ENCODE peak calls at places on chromosomes 6 and 20, in five cellular contexts. T is sigmoid colon, L is vagina, R is right lobe of liver, W is testis. K is an unnamed sample. For H3K4me1, the result is how much of the 10 kb centered on the place peaks cover.

GRCh38 chr6:90256698-90257485 is 39.8 kb downstream of the BACH2 start:
- DNase-seq in W (no peak), T (no peak), L (no peak), R (no peak), K (no peak)

GRCh38 chr6:22010102-22010501 is 286.7 kb downstream of the PRL start:
- DNase-seq in L (no peak), W (no peak), T (no peak), R (no peak), K (no peak)

GRCh38 chr6:5100806-5101205 is 15.7 kb downstream of the PPP1R3G start:
- DNase-seq in L (no peak), T (no peak), W (no peak), R (no peak), K (no peak)

GRCh38 chr20:19512886-19513285 is 245.2 kb upstream of the RIN2 start:
- DNase-seq in L (no peak), W (no peak), T (no peak), R (no peak), K (no peak)

GRCh38 chr20:25254986-25255680 is 7.2 kb downstream of the PYGB start:
- DNase-seq in R (no peak), L (no peak), W (peak), T (no peak), K (peak)

GRCh38 chr6:26366504-26366903 is 1.5 kb downstream of the BTN3A2 start:
- DNase-seq in R (no peak), L (no peak), W (no peak), T (no peak), K (no peak)

GRCh38 chr20:34065260-34065659 is 46.8 kb downstream of the EIF2S2 start:
- DNase-seq in W (no peak), R (no peak), T (no peak), L (no peak), K (peak)

GRCh38 chr6:31098449-31098938 is 13.9 kb downstream of the C6orf15 start:
- DNase-seq in L (no peak), W (no peak), R (no peak), T (no peak), K (no peak)

GRCh38 chr6:109051301-109051700 is 43.3 kb downstream of the SESN1 start:
- DNase-seq in L (no peak), W (no peak), R (no peak), T (no peak), K (no peak)

GRCh38 chr20:61391812-61392520 is 139.9 kb downstream of the CDH4 start:
- DNase-seq in W (no peak), R (no peak), L (no peak), T (no peak), K (no peak)

GRCh38 chr20:1296922-1297321 is 30.8 kb downstream of the SNPH start:
- DNase-seq in T (no peak), W (no peak), R (no peak), L (no peak), K (no peak)

GRCh38 chr6:170439366-170440351 is 113.4 kb downstream of the PSMB1 start:
- DNase-seq in T (peak), R (no peak), W (peak), L (no peak), K (no peak)

GRCh38 chr6:107064579-107065065 is 36.6 kb downstream of the MTRES1 start:
- DNase-seq in T (no peak), W (peak), L (no peak), R (no peak), K (peak)

GRCh38 chr6:158408552-158409130 is 96.4 kb downstream of the TULP4 start:
- DNase-seq in R (no peak), W (peak), T (peak), L (no peak), K (peak)

GRCh38 chr20:19515074-19515473 is 243.0 kb upstream of the RIN2 start:
- DNase-seq in W (no peak), R (no peak), L (no peak), T (no peak), K (no peak)

GRCh38 chr6:110828396-110828795 is 13.1 kb upstream of the CDK19 start:
- DNase-seq in W (no peak), L (no peak), T (no peak), R (no peak), K (no peak)

GRCh38 chr6:150072201-150072600 is 3.3 kb upstream of the ULBP3 start:
- DNase-seq in T (no peak), W (no peak), L (no peak), R (no peak), K (peak)

GRCh38 chr20:32614303-32614702 is 29.2 kb upstream of the NOL4L start:
- DNase-seq in W (no peak), R (no peak), L (no peak), T (no peak), K (no peak)

GRCh38 chr6:113077794-113078193 is 730.7 kb downstream of the RFPL4B start:
- DNase-seq in R (no peak), W (no peak), T (no peak), L (no peak), K (no peak)

GRCh38 chr6:35090734-35091133 is 50.4 kb downstream of the TCP11 start:
- DNase-seq in T (no peak), L (no peak), W (no peak), R (no peak), K (no peak)

GRCh38 chr20:32343438-32343837 is 14.7 kb upstream of the ASXL1 start:
- DNase-seq in R (no peak), L (no peak), T (no peak), W (no peak), K (no peak)

GRCh38 chr6:116859264-116859663 is 17.8 kb upstream of the RFX6 start:
- DNase-seq in R (no peak), L (no peak), W (no peak), T (no peak), K (no peak)

GRCh38 chr6:81996414-81996813 is 243.9 kb upstream of the TENT5A start:
- DNase-seq in R (no peak), W (no peak), T (no peak), L (no peak), K (no peak)

GRCh38 chr6:81998432-81998831 is 246.0 kb upstream of the TENT5A start:
- DNase-seq in R (no peak), T (no peak), W (no peak), L (no peak), K (no peak)

GRCh38 chr6:81997091-81997926 is 244.8 kb upstream of the TENT5A start:
- DNase-seq in W (no peak), T (no peak), L (no peak), R (no peak), K (no peak)

GRCh38 chr6:81999270-81999669 is 246.8 kb upstream of the TENT5A start:
- DNase-seq in T (no peak), R (no peak), W (no peak), L (no peak), K (no peak)

GRCh38 chr6:81995548-81996289 is 243.2 kb upstream of the TENT5A start:
- DNase-seq in T (no peak), L (no peak), R (no peak), W (no peak), K (no peak)
- H3K27ac ChIP-seq in T (no peak), L (peak), R (no peak), W (no peak), K (no peak)

DNA sequence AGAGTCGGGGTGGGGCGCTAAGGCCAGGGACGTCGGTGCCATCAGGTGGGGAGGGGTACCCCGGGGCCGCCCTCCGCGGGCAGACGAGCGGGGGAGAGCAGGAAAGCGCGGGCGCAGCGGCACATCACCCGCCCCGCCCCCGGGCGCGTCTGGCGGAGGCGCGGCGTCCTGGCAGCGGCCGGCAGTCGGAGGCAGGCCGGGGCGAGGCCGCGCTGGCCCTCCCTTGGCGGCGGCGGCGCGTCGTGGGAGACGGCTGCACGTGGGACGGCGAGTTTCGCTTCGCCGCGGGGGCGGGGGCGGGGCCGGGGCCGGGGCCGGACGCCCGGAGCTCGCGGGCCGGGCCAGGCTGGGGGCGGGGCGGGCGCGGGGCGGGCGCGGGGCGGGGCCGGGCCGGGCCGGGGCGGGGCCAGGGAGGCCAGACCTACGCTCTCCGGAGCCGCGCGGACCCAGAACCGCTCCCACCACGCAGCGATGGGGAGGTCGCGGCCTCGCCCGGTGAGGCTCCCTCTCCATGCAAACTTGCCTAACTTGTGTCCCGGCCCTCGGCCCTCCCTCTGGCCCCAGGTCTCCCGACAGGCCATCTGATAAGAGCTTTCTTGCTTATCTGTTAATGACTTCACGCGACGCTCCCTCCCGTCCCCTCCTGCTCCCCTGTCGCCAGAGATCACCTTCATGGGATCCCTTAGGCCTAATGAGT is 12.5 kb downstream of the ITPR3 start:
- DNase-seq in T (peak), W (peak), L (no peak), R (peak), K (peak)
- H3K4me1 ChIP-seq in T (under half), W (under half), L (under half), R (under half), K (under half)

GRCh38 chr6:159968295-159969203 is at the start of gene IGF2R:
- DNase-seq in T (peak), R (peak), L (no peak), W (peak), K (peak)
- TF ChIP-seq POLR2A in T (peak), R (peak), L (peak), W (peak), K (peak)

GRCh38 chr6:121666809-121667208 is 231.4 kb downstream of the GJA1 start:
- DNase-seq in R (no peak), T (no peak), W (no peak), L (no peak), K (peak)
- H3K27ac ChIP-seq in R (no peak), T (no peak), W (no peak), L (peak), K (peak)

GRCh38 chr20:59669451-59669850 is 65.1 kb downstream of the PHACTR3 start:
- DNase-seq in W (no peak), R (no peak), L (peak), T (no peak), K (no peak)

GRCh38 chr20:59667981-59668515 is 63.7 kb downstream of the PHACTR3 start:
- DNase-seq in L (peak), W (no peak), T (no peak), R (no peak), K (no peak)

GRCh38 chr20:59670786-59671492 is 66.6 kb downstream of the PHACTR3 start:
- DNase-seq in T (no peak), R (no peak), L (peak), W (no peak), K (no peak)

GRCh38 chr20:59667131-59667530 is 62.8 kb downstream of the PHACTR3 start:
- DNase-seq in L (no peak), W (no peak), R (no peak), T (no peak), K (no peak)

DNA sequence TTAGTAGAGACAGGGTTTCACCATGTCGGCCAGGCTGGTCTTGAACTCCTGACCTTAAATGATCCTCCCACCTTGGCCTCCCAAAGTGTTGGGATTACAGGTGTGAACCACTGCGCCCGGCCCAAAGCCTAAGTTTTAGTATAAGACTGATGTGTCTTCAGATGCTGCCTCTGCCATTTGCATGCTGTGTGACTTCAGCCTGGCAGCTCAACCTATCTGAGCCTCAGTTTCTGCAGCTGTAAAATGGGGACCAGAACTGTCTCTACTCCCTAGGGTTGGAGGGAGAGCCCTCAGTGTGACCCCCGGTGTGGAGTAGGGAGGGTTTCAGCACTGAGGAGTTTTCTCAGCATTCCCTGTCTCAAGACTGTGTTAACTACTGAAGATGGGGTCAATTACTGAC is 64.6 kb downstream of the PHACTR3 start:
- DNase-seq in W (no peak), L (peak), T (no peak), R (no peak), K (no peak)
- H3K4me1 ChIP-seq in W (under half), L (under half), T (under half), R (under half), K (under half)

DNA sequence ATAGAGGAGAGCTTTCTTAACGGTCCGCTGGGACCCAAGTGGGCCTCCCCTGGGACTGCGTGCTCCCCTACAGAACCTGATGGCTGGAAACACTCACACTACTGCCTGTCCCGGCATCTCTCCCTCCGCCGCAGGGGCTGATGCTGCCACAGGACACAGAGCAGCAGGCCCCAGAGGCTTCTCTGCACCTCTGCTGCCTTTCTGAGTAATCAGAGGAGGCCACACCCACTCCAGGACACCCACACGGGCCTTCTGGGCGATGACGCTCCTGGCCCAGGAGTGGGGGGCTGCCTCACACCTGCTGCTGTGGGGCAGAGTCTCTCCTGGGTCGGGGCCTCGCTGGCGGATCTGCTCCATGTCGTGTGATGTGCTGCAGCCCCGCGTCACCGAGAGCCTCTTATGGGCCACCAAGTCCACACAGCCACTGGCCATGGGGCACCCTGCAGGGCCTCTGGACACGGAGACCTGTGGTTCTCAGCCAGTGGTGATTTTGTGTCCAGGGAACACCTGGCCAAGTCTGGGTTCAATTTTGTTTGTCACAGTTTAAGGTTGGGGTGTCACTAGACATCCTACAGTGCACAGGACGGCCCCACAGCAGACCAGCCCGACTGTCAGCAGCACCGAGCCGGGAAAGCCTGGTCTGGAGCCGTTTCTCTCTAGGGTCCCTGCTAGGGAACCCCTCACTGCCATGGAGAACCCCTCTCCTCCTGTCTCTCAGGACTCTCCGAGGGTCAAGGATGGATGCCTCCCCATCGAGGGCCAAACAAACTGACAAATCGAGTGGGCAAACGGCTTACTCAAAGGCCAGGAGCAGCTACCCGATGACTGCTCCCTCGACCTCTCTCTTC is 16.0 kb upstream of the STX16 start:
- DNase-seq in T (peak), L (no peak), R (no peak), W (no peak), K (no peak)
- TF ChIP-seq POLR2A in T (no peak), L (no peak), R (no peak), W (no peak), K (no peak)

K was measured in adrenal gland.